ENCODE peak calls at places on chromosomes 2 and 18, in six cellular contexts. T is activated naive CD4-positive, alpha-beta T cell treated with anti-CD3 and anti-CD28 coated beads for 36 hours; Z is brain microvascular endothelial cell; A is ascending aorta; D is stimulated activated naive CD8-positive, alpha-beta T cell treated with anti-CD3 and anti-CD28 coated beads, Interleukin-15, amount 100 ng/mL, for 72 hours; E is activated T-helper 1 cell treated with anti-CD3 and anti-CD28 coated beads, Interleukin-2, amount 50 U/mL, for 16 hours. B is an unnamed sample.

GRCh38 chr18:27785815-27786537 is 391.0 kb downstream of the CDH2 start:
- DNase-seq in T (no peak), Z (no peak), A (no peak), D (no peak), E (no peak), B (no peak)

GRCh38 chr2:240233891-240234502 is 93.5 kb upstream of the OTOS start:
- DNase-seq in T (no peak), Z (no peak), A (no peak), D (no peak), E (no peak), B (no peak)

GRCh38 chr2:204984421-204984925 is 439.2 kb downstream of the PARD3B start:
- DNase-seq in T (no peak), Z (peak; percentile 1), A (no peak), D (no peak), E (no peak), B (no peak)

GRCh38 chr2:149049142-149049541 is 10.6 kb downstream of the LYPD6B start:
- DNase-seq in T (no peak), Z (no peak), A (no peak), D (no peak), E (no peak), B (no peak)

GRCh38 chr18:1103567-1103966 is 198.9 kb downstream of the ADCYAP1 start:
- DNase-seq in T (no peak), Z (no peak), A (no peak), D (no peak), E (no peak), B (no peak)

GRCh38 chr2:40348038-40348437 is 103.9 kb downstream of the SLC8A1 start:
- DNase-seq in T (no peak), Z (no peak), A (no peak), D (no peak), E (no peak), B (no peak)

GRCh38 chr2:162297925-162298552 is 20.4 kb downstream of the IFIH1 start:
- DNase-seq in T (peak; percentile 74), Z (peak; percentile 87), A (no peak), D (peak; percentile 49), E (peak; percentile 25), B (peak; percentile 61)

GRCh38 chr2:17578466-17578928 is 38.0 kb downstream of the VSNL1 start:
- DNase-seq in T (no peak), Z (no peak), A (no peak), D (no peak), E (no peak), B (no peak)

GRCh38 chr18:74608681-74609080 is 11.0 kb downstream of the ZNF407 start:
- DNase-seq in T (no peak), Z (peak; percentile 19), A (no peak), D (no peak), E (no peak), B (no peak)

GRCh38 chr2:102149644-102150455 is 7.3 kb downstream of the IL1R1 start:
- DNase-seq in T (no peak), Z (no peak), A (no peak), D (no peak), E (no peak), B (no peak)

GRCh38 chr18:31736630-31737029 is 24.1 kb downstream of the SLC25A52 start:
- DNase-seq in T (no peak), Z (no peak), A (no peak), D (no peak), E (no peak), B (no peak)

GRCh38 chr18:61676763-61677434 is 215.9 kb downstream of the RNF152 start:
- DNase-seq in T (no peak), Z (no peak), A (no peak), D (no peak), E (no peak), B (no peak)